ENCODE peak calls at places on chromosomes 1 and 21, in four cellular contexts. S is heart left ventricle; X is CD8-positive, alpha-beta memory T cell; O is transverse colon. Q is an unnamed sample.
A peak's percentile ranks its signal among the peaks of the same experiment; 100 is the strongest.

GRCh38 chr1:8211620-8212442 is 106.1 kb upstream of the SLC45A1 start:
- DNase-seq in S (no peak), X (no peak), O (peak; percentile 26), Q (peak; percentile 70)

GRCh38 chr1:78101514-78101913 is 55.7 kb downstream of the GIPC2 start:
- DNase-seq in X (no peak), S (peak; percentile 68), O (peak; percentile 35), Q (peak; percentile 68)

GRCh38 chr1:228338521-228339051 is 68.0 kb downstream of the TRIM11 start:
- DNase-seq in O (peak; percentile 5), S (peak; percentile 12), X (no peak), Q (peak; percentile 10)

GRCh38 chr1:180482425-180483275 is 19.7 kb downstream of the ACBD6 start:
- DNase-seq in X (peak; percentile 26), O (no peak), S (no peak), Q (no peak)

GRCh38 chr1:1013922-1014617 is 773 bp downstream of the ISG15 start:
- DNase-seq in S (no peak), O (no peak), X (peak; percentile 48), Q (no peak)

GRCh38 chr1:62337785-62338631 is 18.8 kb upstream of the KANK4 start:
- DNase-seq in O (no peak), X (no peak), S (no peak), Q (no peak)

GRCh38 chr1:29339176-29339575 is 102.9 kb downstream of the PTPRU start:
- DNase-seq in X (no peak), O (no peak), S (no peak), Q (no peak)

GRCh38 chr1:177012342-177012741 is 152.2 kb downstream of the ASTN1 start:
- DNase-seq in O (no peak), S (no peak), X (no peak), Q (no peak)

GRCh38 chr1:44707112-44707881 is 23.7 kb downstream of the RNU5D-1 start:
- DNase-seq in X (no peak), S (no peak), O (no peak), Q (peak; percentile 41)

GRCh38 chr1:108881369-108881768 is 4.6 kb downstream of the GPSM2 start:
- DNase-seq in S (no peak), O (no peak), X (no peak), Q (no peak)

GRCh38 chr1:246121533-246121932 is 385.5 kb downstream of the SMYD3 start:
- DNase-seq in X (no peak), S (no peak), O (no peak), Q (no peak)

GRCh38 chr21:29342394-29342957 is 43.8 kb downstream of the BACH1 start:
- DNase-seq in S (peak; percentile 51), O (peak; percentile 24), X (no peak), Q (peak; percentile 77)

GRCh38 chr1:151370211-151370911 is 2.1 kb downstream of the SELENBP1 start:
- DNase-seq in S (peak; percentile 63), O (peak; percentile 34), X (no peak), Q (no peak)

GRCh38 chr1:228393268-228393699 is 13.4 kb downstream of the TRIM11 start:
- DNase-seq in X (no peak), S (no peak), O (peak; percentile 51), Q (peak; percentile 67)

GRCh38 chr21:37682908-37683307 is 233.3 kb downstream of the KCNJ6 start:
- DNase-seq in X (no peak), S (no peak), O (no peak), Q (no peak)

GRCh38 chr1:113109908-113110554 is 37.0 kb downstream of the LRIG2 start:
- DNase-seq in S (peak; percentile 21), O (no peak), X (no peak), Q (no peak)

GRCh38 chr1:203327684-203328457 is 22.6 kb downstream of the BTG2 start:
- DNase-seq in X (peak; percentile 90), S (peak; percentile 62), O (no peak), Q (peak; percentile 79)

GRCh38 chr1:30929135-30929889 is 20.8 kb upstream of the SDC3 start:
- DNase-seq in S (no peak), O (peak; percentile 31), X (peak; percentile 36), Q (no peak)

GRCh38 chr1:111199881-111200801 is at the start of gene DENND2D:
- DNase-seq in S (peak; percentile 44), O (peak; percentile 71), X (peak; percentile 54), Q (peak; percentile 82)

GRCh38 chr1:3192825-3193224 is 123.8 kb downstream of the PRDM16 start:
- DNase-seq in X (no peak), O (no peak), S (no peak), Q (no peak)

GRCh38 chr1:218501073-218501612 is 156.0 kb downstream of the TGFB2 start:
- DNase-seq in X (no peak), O (no peak), S (no peak), Q (no peak)

GRCh38 chr1:89581859-89582258 is 51.1 kb upstream of the LRRC8C start:
- DNase-seq in O (no peak), S (no peak), X (no peak), Q (no peak)

DNA sequence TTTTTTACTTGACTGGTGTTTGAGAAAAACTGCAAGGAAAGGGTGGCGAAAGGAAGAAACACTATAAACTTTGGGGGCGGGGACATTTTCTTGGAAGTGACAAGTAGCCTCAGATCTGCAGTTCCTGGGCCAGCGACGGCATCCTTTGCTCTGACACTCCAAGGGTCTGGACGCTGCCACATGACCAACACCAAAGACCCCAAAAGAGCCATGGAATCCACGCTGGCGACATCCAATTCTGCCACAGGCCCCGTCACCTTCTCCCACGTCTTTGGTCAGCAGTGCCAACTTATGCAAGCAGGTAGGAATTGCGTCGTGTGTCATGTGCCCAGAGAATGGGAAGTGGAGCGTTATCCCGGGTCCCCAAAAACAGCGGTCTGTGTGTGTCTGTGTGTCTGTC is 193.5 kb downstream of the PRDM2 start:
- DNase-seq in S (no peak), O (peak; percentile 19), X (no peak), Q (no peak)
- H3K4me3 ChIP-seq in S (peak overlapping the region; percentile 32), O (peak overlapping the region; percentile 48), X (no peak overlapping the region), Q (peak overlapping the region; percentile 49)

GRCh38 chr1:36323636-36324321 is at the start of gene EVA1B:
- DNase-seq in X (no peak), S (peak; percentile 91), O (peak; percentile 79), Q (peak; percentile 84)
- H3K4me1 ChIP-seq in X (peaks cover 10% of the 10 kb centered on the region), S (peaks cover 9% of the 10 kb centered on the region), O (peaks cover 32% of the 10 kb centered on the region), Q (peaks cover 33% of the 10 kb centered on the region)

GRCh38 chr1:167693425-167694045 is 28.2 kb upstream of the MPZL1 start:
- DNase-seq in S (no peak), X (no peak), O (no peak), Q (no peak)
- H3K36me3 ChIP-seq in S (no peaks in the 10 kb centered on the region), X (peaks cover 93% of the 10 kb centered on the region), O (no peaks in the 10 kb centered on the region), Q (no peaks in the 10 kb centered on the region)

DNA sequence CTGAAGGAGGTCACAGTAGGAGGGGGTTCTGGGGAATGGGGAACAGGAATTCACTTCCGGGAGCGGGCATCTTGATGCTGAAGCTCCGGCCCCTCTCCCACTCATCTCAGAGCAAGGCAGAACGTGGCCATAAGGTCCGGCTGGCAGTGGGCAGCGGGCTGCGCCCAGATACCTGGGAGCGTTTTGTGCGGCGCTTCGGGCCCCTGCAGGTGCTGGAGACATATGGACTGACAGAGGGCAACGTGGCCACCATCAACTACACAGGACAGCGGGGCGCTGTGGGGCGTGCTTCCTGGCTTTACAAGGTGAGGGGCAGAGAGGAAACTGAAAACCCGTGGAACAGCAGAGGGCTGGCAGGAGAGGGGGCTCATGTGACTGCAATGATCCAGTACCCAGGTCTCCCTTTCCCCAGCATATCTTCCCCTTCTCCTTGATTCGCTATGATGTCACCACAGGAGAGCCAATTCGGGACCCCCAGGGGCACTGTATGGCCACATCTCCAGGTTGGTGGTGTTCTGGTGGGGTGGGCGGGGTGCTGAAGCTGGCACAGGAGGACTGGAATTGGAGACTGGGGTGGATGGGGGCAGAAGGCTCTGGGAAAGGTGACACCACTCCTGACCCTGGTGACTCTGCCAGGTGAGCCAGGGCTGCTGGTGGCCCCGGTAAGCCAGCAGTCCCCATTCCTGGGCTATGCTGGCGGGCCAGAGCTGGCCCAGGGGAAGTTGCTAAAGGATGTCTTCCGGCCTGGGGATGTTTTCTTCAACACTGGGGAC is 3.0 kb downstream of the SLC27A3 start:
- DNase-seq in X (no peak), O (no peak), S (no peak), Q (no peak)
- H3K4me3 ChIP-seq in X (no peak overlapping the region), O (no peak overlapping the region), S (no peak overlapping the region), Q (peak overlapping the region; percentile 76)

GRCh38 chr1:169680377-169681019 is 30.9 kb downstream of the SELL start:
- DNase-seq in S (no peak), X (no peak), O (no peak), Q (no peak)

GRCh38 chr1:169683661-169684060 is 27.8 kb downstream of the SELL start:
- DNase-seq in X (no peak), S (no peak), O (no peak), Q (no peak)

GRCh38 chr1:169679692-169680091 is 31.7 kb downstream of the SELL start:
- DNase-seq in X (no peak), O (no peak), S (no peak), Q (no peak)

GRCh38 chr1:169682077-169682476 is 29.3 kb downstream of the SELL start:
- DNase-seq in S (no peak), X (no peak), O (no peak), Q (no peak)

GRCh38 chr1:169681094-169681493 is 30.3 kb downstream of the SELL start:
- DNase-seq in S (no peak), O (no peak), X (no peak), Q (no peak)
- H3K4me1 ChIP-seq in S (no peaks in the 10 kb centered on the region), O (no peaks in the 10 kb centered on the region), X (peaks cover 65% of the 10 kb centered on the region), Q (no peaks in the 10 kb centered on the region)

DNA sequence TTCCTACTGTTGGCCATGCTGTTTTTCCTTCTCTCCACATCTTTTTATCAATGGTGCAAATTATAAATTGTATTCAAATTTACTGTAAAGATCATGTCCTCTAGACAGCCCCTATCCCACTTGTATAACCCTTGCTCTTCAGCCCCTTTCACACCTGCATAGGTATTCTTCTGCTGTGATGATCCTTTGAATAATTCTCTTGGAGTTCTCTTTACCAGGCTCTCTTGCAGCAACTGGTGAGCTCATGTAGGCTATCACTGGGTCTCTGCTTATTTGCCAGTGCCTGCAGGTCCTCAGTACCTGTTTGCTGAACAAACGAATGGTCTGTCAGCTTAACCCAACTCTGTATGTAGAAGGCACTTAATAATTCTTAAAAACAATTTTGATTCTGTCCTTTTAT is 8.2 kb downstream of the PTPRC start:
- DNase-seq in S (no peak), O (no peak), X (no peak), Q (no peak)
- H3K36me3 ChIP-seq in S (no peaks in the 10 kb centered on the region), O (no peaks in the 10 kb centered on the region), X (peaks cover 28% of the 10 kb centered on the region), Q (no peaks in the 10 kb centered on the region)

DNA sequence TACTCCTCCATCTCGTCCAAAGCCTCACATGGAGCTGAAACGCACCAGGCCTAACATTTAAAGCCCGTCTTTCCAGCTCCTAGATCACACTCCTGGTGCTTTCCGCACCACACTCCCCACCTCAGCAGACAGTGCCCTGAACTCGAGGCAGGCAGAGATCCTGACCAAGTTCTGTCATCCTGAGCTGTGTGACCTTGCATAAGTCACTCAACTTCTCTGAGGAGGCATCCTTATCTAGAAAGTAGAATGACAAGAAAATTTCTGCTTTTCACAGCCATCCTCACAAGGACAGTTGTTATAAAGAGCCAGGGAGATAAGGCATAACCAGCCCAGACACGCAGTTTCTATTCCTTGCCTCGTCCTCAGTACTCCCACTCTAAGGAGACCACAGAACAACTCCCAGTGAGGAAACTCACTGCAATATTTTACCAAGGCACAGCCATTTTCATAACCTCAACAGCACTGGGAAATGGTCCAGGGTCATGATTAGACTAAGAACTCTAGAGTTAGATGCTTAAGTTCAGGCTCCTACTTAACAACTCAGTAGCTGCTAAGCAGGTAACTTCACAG is 3.1 kb downstream of the LRP8 start:
- DNase-seq in S (no peak), X (no peak), O (no peak), Q (no peak)
- H3K4me3 ChIP-seq in S (no peak overlapping the region), X (no peak overlapping the region), O (no peak overlapping the region), Q (no peak overlapping the region)

GRCh38 chr1:184385863-184386262 is 966 bp upstream of the C1orf21 start:
- DNase-seq in S (no peak), O (no peak), X (no peak), Q (no peak)
- H3K4me1 ChIP-seq in S (peaks cover 13% of the 10 kb centered on the region), O (peaks cover 8% of the 10 kb centered on the region), X (peaks cover 8% of the 10 kb centered on the region), Q (no peaks in the 10 kb centered on the region)